ENCODE peak calls at places on chromosomes 12 and 14, in seven cellular contexts. T is heart right ventricle, C is AG10803, U is MM.1S, N is esophagus squamous epithelium, P is MG63, H is fibroblast of lung. E is an unnamed sample.

GRCh38 chr12:116346751-116347150 is 69.3 kb upstream of the MED13L start:
- DNase-seq in T (no peak), C (peak), U (no peak), N (no peak), P (peak), H (peak), E (no peak)

GRCh38 chr12:66774921-66775320 is 96.0 kb upstream of the GRIP1 start:
- DNase-seq in T (no peak), C (no peak), U (no peak), N (no peak), P (no peak), H (no peak), E (no peak)

GRCh38 chr14:85247071-85247470 is 282.9 kb upstream of the FLRT2 start:
- DNase-seq in T (no peak), C (no peak), U (no peak), N (no peak), P (no peak), H (no peak), E (no peak)

GRCh38 chr12:117513353-117513752 is 151.9 kb upstream of the NOS1 start:
- DNase-seq in T (no peak), C (no peak), U (no peak), N (no peak), P (no peak), H (no peak), E (no peak)

GRCh38 chr12:14961466-14962155 is at the start of gene ARHGDIB:
- DNase-seq in T (peak), C (no peak), U (peak), N (no peak), P (no peak), H (no peak), E (peak)

GRCh38 chr12:62192486-62193250 is 67.5 kb upstream of the USP15 start:
- DNase-seq in T (no peak), C (peak), U (peak), N (no peak), P (peak), H (peak), E (peak)

GRCh38 chr12:102435827-102436436 is 44.4 kb downstream of the IGF1 start:
- DNase-seq in T (no peak), C (no peak), U (peak), N (no peak), P (no peak), H (no peak), E (no peak)

GRCh38 chr12:31324845-31325523 is 966 bp downstream of the SINHCAF start:
- DNase-seq in T (peak), C (peak), U (peak), N (no peak), P (peak), H (peak), E (no peak)

GRCh38 chr12:20044836-20045235 is 323.5 kb upstream of the PDE3A start:
- DNase-seq in T (no peak), C (peak), U (no peak), N (no peak), P (peak), H (peak), E (no peak)

GRCh38 chr12:50185496-50185895 is 18.3 kb upstream of the CERS5 start:
- DNase-seq in T (no peak), C (no peak), U (no peak), N (no peak), P (no peak), H (peak), E (no peak)

GRCh38 chr12:50184261-50184660 is 17.1 kb upstream of the CERS5 start:
- DNase-seq in T (no peak), C (no peak), U (no peak), N (no peak), P (no peak), H (no peak), E (no peak)

GRCh38 chr12:50187084-50187900 is 20.1 kb upstream of the CERS5 start:
- DNase-seq in T (no peak), C (peak), U (peak), N (no peak), P (peak), H (peak), E (no peak)

GRCh38 chr12:50186667-50187066 is 19.5 kb upstream of the CERS5 start:
- DNase-seq in T (no peak), C (peak), U (no peak), N (no peak), P (no peak), H (peak), E (no peak)

GRCh38 chr12:50185975-50186663 is 18.9 kb upstream of the CERS5 start:
- DNase-seq in T (no peak), C (peak), U (no peak), N (no peak), P (peak), H (peak), E (no peak)
- H3K4me3 ChIP-seq in T (no peak), C (no peak), U (no peak), N (no peak), P (no peak), H (no peak), E (no peak)

GRCh38 chr12:3490848-3491382 is at the start of gene PRMT8:
- DNase-seq in T (no peak), C (no peak), U (no peak), N (no peak), P (peak), H (peak), E (no peak)
- H3K4me3 ChIP-seq in T (peak), C (no peak), U (no peak), N (no peak), P (no peak), H (no peak), E (no peak)

GRCh38 chr14:53954551-53955233 is 1.9 kb downstream of the BMP4 start:
- DNase-seq in T (peak), C (peak), U (no peak), N (no peak), P (peak), H (peak), E (peak)
- H3K4me3 ChIP-seq in T (peak), C (peak), U (peak), N (peak), P (peak), H (peak), E (peak)

GRCh38 chr12:48783432-48783831 is 5.5 kb downstream of the ADCY6 start:
- DNase-seq in T (no peak), C (no peak), U (no peak), N (no peak), P (no peak), H (no peak), E (no peak)

GRCh38 chr12:48780381-48781025 is 8.4 kb downstream of the ADCY6 start:
- DNase-seq in T (peak), C (no peak), U (no peak), N (no peak), P (no peak), H (no peak), E (no peak)

GRCh38 chr12:48779869-48780268 is 9.0 kb downstream of the ADCY6 start:
- DNase-seq in T (peak), C (peak), U (no peak), N (no peak), P (no peak), H (peak), E (no peak)

GRCh38 chr12:48782457-48783395 is 6.2 kb downstream of the ADCY6 start:
- DNase-seq in T (no peak), C (no peak), U (no peak), N (no peak), P (no peak), H (no peak), E (no peak)

GRCh38 chr12:48781750-48782456 is 7.0 kb downstream of the ADCY6 start:
- DNase-seq in T (no peak), C (no peak), U (no peak), N (no peak), P (no peak), H (no peak), E (no peak)
- H3K4me3 ChIP-seq in T (no peak), C (no peak), U (no peak), N (no peak), P (no peak), H (no peak), E (no peak)